ENCODE peak calls at places on chromosomes 4 and X, in nine cellular contexts. S is fibroblast of the aortic adventitia, I is IMR-90, N is HL-60, A is lower lobe of right lung, J is cardiac fibroblast, L is progenitor cell of endocrine pancreas, T is GM10248, Q is cardiac muscle cell. P is an unnamed sample.

GRCh38 chrX:75522565-75523411 is at the start of gene ZDHHC15:
- DNase-seq in J (no peak), I (no peak), L (peak), N (peak), S (no peak), A (peak), T (no peak), Q (peak), P (peak)

GRCh38 chrX:52422884-52423283 is 54.1 kb downstream of the XAGE2 start:
- DNase-seq in J (peak), N (no peak), S (peak), Q (no peak), L (no peak), T (no peak), A (no peak), I (peak), P (no peak)

GRCh38 chr4:5805270-5805669 is 87.6 kb downstream of the CRMP1 start:
- DNase-seq in I (no peak), S (no peak), N (no peak), A (no peak), T (no peak), J (no peak), Q (no peak), L (no peak), P (no peak)

GRCh38 chrX:97159916-97160800 is 276.4 kb downstream of the RPA4 start:
- DNase-seq in I (no peak), Q (no peak), A (no peak), N (no peak), J (no peak), T (no peak), S (peak), L (no peak), P (no peak)

GRCh38 chrX:13250831-13251612 is 68.8 kb downstream of the ATXN3L start:
- DNase-seq in Q (no peak), S (peak), N (peak), J (peak), A (no peak), L (no peak), I (peak), T (no peak), P (no peak)

GRCh38 chr4:184812651-184813181 is 13.1 kb downstream of the ACSL1 start:
- DNase-seq in L (no peak), I (peak), A (no peak), Q (no peak), J (peak), T (no peak), N (no peak), S (peak), P (no peak)

GRCh38 chrX:36950495-36951253 is 57.5 kb upstream of the FAM47C start:
- DNase-seq in N (no peak), J (no peak), L (no peak), T (no peak), Q (no peak), A (no peak), S (no peak), I (no peak), P (no peak)

GRCh38 chr4:118237531-118237930 is 115.3 kb downstream of the PRSS12 start:
- DNase-seq in L (no peak), T (no peak), S (no peak), N (no peak), Q (no peak), J (no peak), A (no peak), I (no peak), P (no peak)

GRCh38 chr4:39179681-39180080 is 2.6 kb upstream of the WDR19 start:
- DNase-seq in N (no peak), A (no peak), Q (no peak), I (no peak), J (no peak), L (no peak), S (no peak), T (no peak), P (no peak)

GRCh38 chr4:26857278-26858034 is 3.2 kb upstream of the STIM2 start:
- DNase-seq in A (peak), I (peak), J (peak), Q (peak), S (peak), L (peak), T (peak), N (peak), P (peak)

GRCh38 chr4:6641164-6641970 is 882 bp downstream of the MRFAP1 start:
- DNase-seq in T (no peak), S (peak), L (no peak), N (peak), I (peak), Q (peak), A (peak), J (peak), P (peak)

GRCh38 chr4:169383724-169384123 is 113.0 kb upstream of the SH3RF1 start:
- DNase-seq in N (no peak), I (peak), S (peak), A (no peak), Q (no peak), J (peak), T (no peak), L (no peak), P (no peak)

GRCh38 chr4:2105559-2105958 is 46.4 kb downstream of the NAT8L start:
- DNase-seq in T (no peak), L (no peak), A (no peak), I (peak), N (no peak), Q (no peak), J (no peak), S (peak), P (no peak)

GRCh38 chrX:56788229-56788628 is 59.2 kb downstream of the NBDY start:
- DNase-seq in L (no peak), N (peak), S (peak), A (no peak), I (peak), J (no peak), Q (no peak), T (no peak), P (no peak)

GRCh38 chr4:6955261-6955911 is 45.8 kb downstream of the TBC1D14 start:
- DNase-seq in L (no peak), T (no peak), J (no peak), A (peak), Q (no peak), I (no peak), N (no peak), S (no peak), P (no peak)

GRCh38 chr4:104860227-104861123 is 286.2 kb upstream of the TET2 start:
- DNase-seq in L (peak), Q (peak), T (peak), S (peak), A (no peak), N (peak), J (peak), I (peak), P (peak)

GRCh38 chr4:145019346-145019745 is 78.7 kb downstream of the ANAPC10 start:
- DNase-seq in J (no peak), L (no peak), I (no peak), Q (no peak), A (no peak), S (no peak), T (no peak), N (no peak), P (no peak)

GRCh38 chr4:23966720-23967119 is 76.9 kb upstream of the PPARGC1A start:
- DNase-seq in T (no peak), L (no peak), I (no peak), Q (peak), S (no peak), N (no peak), J (peak), A (no peak), P (no peak)

GRCh38 chrX:107561468-107562215 is 66.7 kb upstream of the PRPS1 start:
- DNase-seq in A (no peak), T (no peak), J (no peak), I (peak), S (no peak), L (no peak), N (no peak), Q (no peak), P (no peak)

GRCh38 chrX:8627796-8628195 is 104.1 kb downstream of the ANOS1 start:
- DNase-seq in S (no peak), N (no peak), T (no peak), J (peak), Q (no peak), L (no peak), I (no peak), A (no peak), P (no peak)

GRCh38 chr4:184335520-184335919 is 117.8 kb upstream of the ENPP6 start:
- DNase-seq in I (peak), J (no peak), T (no peak), L (no peak), N (no peak), S (peak), A (no peak), Q (no peak), P (no peak)

GRCh38 chrX:102832661-102833060 is 104.4 kb upstream of the RAB40AL start:
- DNase-seq in I (peak), S (peak), N (no peak), Q (no peak), A (no peak), L (no peak), J (peak), T (no peak), P (no peak)

GRCh38 chr4:133081246-133081645 is 67.8 kb upstream of the PCDH10 start:
- DNase-seq in Q (no peak), J (no peak), S (no peak), I (no peak), T (no peak), L (no peak), A (no peak), N (no peak), P (no peak)

GRCh38 chrX:65596270-65596669 is 61.7 kb upstream of the LAS1L start:
- DNase-seq in Q (no peak), I (peak), T (peak), S (peak), L (no peak), A (no peak), J (peak), N (peak), P (no peak)

GRCh38 chr4:85520765-85521749 is 46.1 kb downstream of the ARHGAP24 start:
- DNase-seq in Q (peak), I (no peak), J (no peak), T (no peak), A (no peak), S (no peak), N (no peak), L (no peak), P (no peak)

GRCh38 chrX:19765628-19766027 is 121.8 kb downstream of the SH3KBP1 start:
- DNase-seq in A (no peak), T (no peak), Q (no peak), L (no peak), N (no peak), J (no peak), I (no peak), S (no peak), P (no peak)

GRCh38 chrX:23317799-23318724 is 16.6 kb upstream of the PTCHD1 start:
- DNase-seq in I (no peak), J (peak), Q (peak), L (peak), A (no peak), N (peak), S (peak), T (peak), P (peak)

GRCh38 chr4:83867221-83867620 is 331.3 kb downstream of the GPAT3 start:
- DNase-seq in S (no peak), A (no peak), L (no peak), J (no peak), T (no peak), N (no peak), I (peak), Q (no peak), P (no peak)

GRCh38 chr4:57162499-57163019 is 52.4 kb upstream of the IGFBP7 start:
- DNase-seq in J (no peak), S (no peak), L (no peak), Q (no peak), N (no peak), T (no peak), I (no peak), A (no peak), P (no peak)

GRCh38 chrX:136189222-136189621 is 41.9 kb downstream of the FHL1 start:
- DNase-seq in I (no peak), N (no peak), S (peak), Q (no peak), T (no peak), A (no peak), J (peak), L (no peak), P (no peak)

DNA sequence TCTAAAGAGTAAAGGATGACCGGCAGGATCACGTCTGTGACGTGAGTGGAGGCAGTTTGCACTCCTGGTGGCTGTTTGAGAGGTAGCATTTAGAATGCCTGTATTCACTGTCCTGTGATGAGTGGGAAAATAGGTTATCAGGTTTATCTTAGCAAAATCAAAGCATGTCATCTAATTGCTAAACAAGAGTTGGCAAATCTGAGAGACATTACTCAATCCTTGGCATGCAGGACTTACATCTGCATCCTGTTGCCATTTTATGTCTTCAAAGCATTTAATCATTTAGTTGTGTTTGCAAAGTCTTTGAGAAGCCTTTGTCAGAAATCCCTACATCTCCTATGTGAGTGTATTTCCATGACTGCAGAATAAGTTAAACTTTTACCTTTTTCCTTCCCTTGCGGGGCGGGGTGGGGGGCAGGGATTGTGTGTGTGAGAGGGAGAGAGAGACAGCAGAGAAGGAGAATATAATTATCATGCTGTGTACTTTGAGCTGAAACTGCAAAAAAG is 41.4 kb upstream of the MSANTD1 start:
- DNase-seq in J (peak), S (peak), I (peak), N (peak), A (no peak), L (no peak), T (no peak), Q (no peak), P (no peak)
- TF ChIP-seq CTCF in J (peak), S (no peak), I (no peak), N (no peak), A (no peak), L (peak), T (no peak), Q (no peak), P (no peak)

GRCh38 chr4:42302348-42302747 is 94.9 kb upstream of the SHISA3 start:
- DNase-seq in J (peak), A (no peak), T (no peak), L (no peak), S (peak), I (peak), Q (peak), N (peak), P (peak)
- TF ChIP-seq CTCF in J (peak), A (peak), T (no peak), L (peak), S (peak), I (peak), Q (peak), N (no peak), P (peak)

GRCh38 chrX:147803948-147804347 is 107.8 kb upstream of the FMR1 start:
- DNase-seq in N (peak), I (no peak), S (no peak), L (no peak), J (no peak), A (no peak), Q (peak), T (peak), P (no peak)
- TF ChIP-seq CTCF in N (peak), I (no peak), S (no peak), L (peak), J (no peak), A (peak), Q (no peak), T (peak), P (peak)

GRCh38 chr4:155208258-155209054 is at the start of gene NPY2R:
- DNase-seq in Q (peak), I (no peak), L (peak), A (peak), T (no peak), J (no peak), N (no peak), S (no peak), P (peak)

GRCh38 chr4:155207534-155208257 is 740 bp upstream of the NPY2R start:
- DNase-seq in Q (peak), I (no peak), S (peak), T (no peak), L (peak), J (no peak), A (no peak), N (no peak), P (peak)
- TF ChIP-seq CTCF in Q (peak), I (no peak), S (peak), T (no peak), L (peak), J (no peak), A (no peak), N (no peak), P (peak)

GRCh38 chr4:79917246-79917645 is 155.8 kb downstream of the ANTXR2 start:
- DNase-seq in J (peak), N (peak), Q (no peak), S (peak), I (peak), A (no peak), L (no peak), T (peak), P (peak)
- TF ChIP-seq CTCF in J (peak), N (peak), Q (peak), S (peak), I (peak), A (peak), L (peak), T (peak), P (peak)

DNA sequence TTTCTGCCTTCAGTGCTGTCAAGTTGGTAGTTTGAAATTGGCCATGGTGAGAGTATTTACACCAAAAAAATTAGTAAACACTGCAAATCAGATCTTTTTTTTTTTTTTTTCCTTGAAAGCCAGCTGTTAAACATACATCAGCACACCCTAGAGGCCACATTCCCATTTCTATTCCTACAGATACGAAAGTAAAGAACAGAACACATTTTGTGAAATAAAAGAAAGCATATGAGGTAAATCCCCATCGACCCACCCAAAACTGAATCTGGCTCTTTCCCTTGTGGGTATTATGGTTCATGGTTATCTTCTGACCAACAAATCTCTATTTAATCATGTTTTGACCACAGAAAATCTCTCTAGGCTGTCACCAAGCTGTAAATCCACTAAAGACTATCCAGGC is 41.8 kb upstream of the AP1AR start:
- DNase-seq in J (peak), S (peak), Q (no peak), N (no peak), A (no peak), I (peak), L (no peak), T (no peak), P (no peak)
- TF ChIP-seq CTCF in J (peak), S (peak), Q (peak), N (no peak), A (no peak), I (peak), L (no peak), T (no peak), P (no peak)

P was measured in nephron progenitor cell.